ENCODE peak calls at places on chromosome 6, in five cellular contexts. T, K, H, X and Q are unnamed samples.

GRCh38 chr6:8084586-8084985 is 17.8 kb downstream of the EEF1E1 start:
- DNase-seq in T (no peak), K (no peak), H (no peak), X (no peak), Q (no peak)

GRCh38 chr6:81194374-81194773 is 558.1 kb downstream of the TENT5A start:
- DNase-seq in T (no peak), K (no peak), H (no peak), X (no peak), Q (no peak)

GRCh38 chr6:84432616-84433015 is 205.2 kb upstream of the CEP162 start:
- DNase-seq in T (peak; percentile 49), K (no peak), H (no peak), X (no peak), Q (no peak)

GRCh38 chr6:64483956-64484499 is 848.4 kb downstream of the PHF3 start:
- DNase-seq in T (no peak), K (no peak), H (no peak), X (no peak), Q (no peak)

GRCh38 chr6:164072240-164072666 is 657.7 kb downstream of the QKI start:
- DNase-seq in T (no peak), K (no peak), H (no peak), X (no peak), Q (no peak)

GRCh38 chr6:43823879-43824740 is 54.1 kb downstream of the VEGFA start:
- DNase-seq in T (no peak), K (no peak), H (no peak), X (no peak), Q (no peak)

GRCh38 chr6:147852772-147853171 is 344.3 kb downstream of the SAMD5 start:
- DNase-seq in T (no peak), K (no peak), H (no peak), X (no peak), Q (no peak)

GRCh38 chr6:154752015-154752414 is 18.8 kb downstream of the SCAF8 start:
- DNase-seq in T (no peak), K (no peak), H (no peak), X (no peak), Q (no peak)

GRCh38 chr6:30515967-30516753 is 26.9 kb downstream of the HLA-E start:
- DNase-seq in T (peak; percentile 86), K (peak; percentile 90), H (peak; percentile 77), X (peak; percentile 31), Q (peak; percentile 63)

GRCh38 chr6:110355031-110355430 is 3.1 kb downstream of the METTL24 start:
- DNase-seq in T (no peak), K (no peak), H (no peak), X (no peak), Q (no peak)

GRCh38 chr6:29676981-29677601 is 3.9 kb downstream of the ZFP57 start:
- DNase-seq in T (no peak), K (no peak), H (no peak), X (no peak), Q (no peak)

GRCh38 chr6:33685411-33686224 is 25.9 kb downstream of the UQCC2 start:
- DNase-seq in T (no peak), K (no peak), H (no peak), X (no peak), Q (no peak)

GRCh38 chr6:15853259-15853658 is 190.4 kb upstream of the DTNBP1 start:
- DNase-seq in T (no peak), K (no peak), H (no peak), X (no peak), Q (no peak)

GRCh38 chr6:152595507-152595906 is 41.7 kb downstream of the SYNE1 start:
- DNase-seq in T (no peak), K (no peak), H (no peak), X (no peak), Q (no peak)

GRCh38 chr6:38212579-38212978 is 393.1 kb downstream of the ZFAND3 start:
- DNase-seq in T (no peak), K (no peak), H (no peak), X (no peak), Q (peak; percentile 32)

GRCh38 chr6:144150673-144151009 is 324 bp downstream of the STX11 start:
- DNase-seq in T (no peak), K (peak; percentile 48), H (no peak), X (no peak), Q (no peak)

GRCh38 chr6:14932485-14933178 is 313.2 kb upstream of the JARID2 start:
- DNase-seq in T (no peak), K (no peak), H (no peak), X (peak; percentile 29), Q (peak; percentile 76)

GRCh38 chr6:42315991-42316378 is 98.3 kb upstream of the MRPS10 start:
- DNase-seq in T (peak; percentile 65), K (peak; percentile 14), H (no peak), X (no peak), Q (no peak)

GRCh38 chr6:170003027-170003426 is 251.6 kb downstream of the ERMARD start:
- DNase-seq in T (no peak), K (no peak), H (no peak), X (no peak), Q (no peak)

GRCh38 chr6:111731404-111732195 is 125.9 kb upstream of the TRAF3IP2 start:
- DNase-seq in T (no peak), K (no peak), H (no peak), X (no peak), Q (no peak)

GRCh38 chr6:3379482-3380060 is 77.3 kb downstream of the SLC22A23 start:
- DNase-seq in T (no peak), K (no peak), H (no peak), X (no peak), Q (no peak)

GRCh38 chr6:132007474-132008190 is 56.5 kb upstream of the CCN2 start:
- DNase-seq in T (no peak), K (no peak), H (no peak), X (no peak), Q (no peak)

GRCh38 chr6:43926644-43927524 is 156.9 kb downstream of the VEGFA start:
- DNase-seq in T (peak; percentile 93), K (peak; percentile 18), H (peak; percentile 12), X (peak; percentile 43), Q (no peak)

GRCh38 chr6:29627762-29628418 is 5.1 kb downstream of the GABBR1 start:
- DNase-seq in T (peak; percentile 41), K (peak; percentile 44), H (peak; percentile 34), X (peak; percentile 51), Q (peak; percentile 43)

GRCh38 chr6:71309666-71310065 is 21.1 kb downstream of the OGFRL1 start:
- DNase-seq in T (no peak), K (no peak), H (no peak), X (no peak), Q (no peak)

GRCh38 chr6:109421184-109421583 is 19.2 kb downstream of the PPIL6 start:
- DNase-seq in T (no peak), K (no peak), H (no peak), X (no peak), Q (no peak)

GRCh38 chr6:84258268-84258667 is 30.8 kb upstream of the CEP162 start:
- DNase-seq in T (no peak), K (no peak), H (no peak), X (no peak), Q (no peak)

GRCh38 chr6:128425855-128426254 is 94.5 kb downstream of the PTPRK start:
- DNase-seq in T (no peak), K (no peak), H (no peak), X (no peak), Q (no peak)

GRCh38 chr6:41097467-41098090 is 24.8 kb downstream of the NFYA start:
- DNase-seq in T (no peak), K (no peak), H (no peak), X (no peak), Q (no peak)